ENCODE peak calls at places on chromosomes 3 and 15, in nine cellular contexts. One of them, this sample, is unnamed.

GRCh38 chr3:142723968-142724681 is at the start of gene TRPC1:
- DNase-seq in stimulated activated CD8-positive, alpha-beta memory T cell treated with anti-CD3 and anti-CD28 coated beads, Interleukin-2, amount 100 ng/mL, for 1 hour: peak; percentile 52
- DNase-seq in T-helper 2 cell: peak; percentile 73
- DNase-seq in amniotic stem cell: peak; percentile 37
- DNase-seq in GM12865: peak; percentile 91
- DNase-seq in GM23248: peak; percentile 93
- DNase-seq in stimulated activated CD4-positive, alpha-beta T cell treated with anti-CD3 and anti-CD28 coated beads, Interleukin-2, amount 100 ng/mL, for 4 hours: peak; percentile 61
- DNase-seq in GM20000: peak; percentile 96
- DNase-seq in PC-3: peak; percentile 67
- DNase-seq in this sample: peak; percentile 98

GRCh38 chr15:95025924-95026728 is 794.8 kb downstream of the MCTP2 start:
- DNase-seq in stimulated activated CD8-positive, alpha-beta memory T cell treated with anti-CD3 and anti-CD28 coated beads, Interleukin-2, amount 100 ng/mL, for 1 hour: no peak
- DNase-seq in T-helper 2 cell: no peak
- DNase-seq in amniotic stem cell: peak; percentile 12
- DNase-seq in GM12865: peak; percentile 35
- DNase-seq in GM23248: peak; percentile 76
- DNase-seq in stimulated activated CD4-positive, alpha-beta T cell treated with anti-CD3 and anti-CD28 coated beads, Interleukin-2, amount 100 ng/mL, for 4 hours: no peak
- DNase-seq in GM20000: peak; percentile 4
- DNase-seq in PC-3: peak; percentile 69
- DNase-seq in this sample: peak; percentile 75

GRCh38 chr15:67085818-67086649 is 20.6 kb downstream of the SMAD3 start:
- DNase-seq in stimulated activated CD8-positive, alpha-beta memory T cell treated with anti-CD3 and anti-CD28 coated beads, Interleukin-2, amount 100 ng/mL, for 1 hour: no peak
- DNase-seq in T-helper 2 cell: peak; percentile 36
- DNase-seq in amniotic stem cell: no peak
- DNase-seq in GM12865: peak; percentile 98
- DNase-seq in GM23248: peak; percentile 92
- DNase-seq in stimulated activated CD4-positive, alpha-beta T cell treated with anti-CD3 and anti-CD28 coated beads, Interleukin-2, amount 100 ng/mL, for 4 hours: no peak
- DNase-seq in GM20000: peak; percentile 57
- DNase-seq in PC-3: no peak
- DNase-seq in this sample: peak; percentile 81

GRCh38 chr3:45123841-45124269 is 22.3 kb downstream of the CDCP1 start:
- DNase-seq in stimulated activated CD8-positive, alpha-beta memory T cell treated with anti-CD3 and anti-CD28 coated beads, Interleukin-2, amount 100 ng/mL, for 1 hour: no peak
- DNase-seq in T-helper 2 cell: no peak
- DNase-seq in amniotic stem cell: peak; percentile 51
- DNase-seq in GM12865: no peak
- DNase-seq in GM23248: peak; percentile 96
- DNase-seq in stimulated activated CD4-positive, alpha-beta T cell treated with anti-CD3 and anti-CD28 coated beads, Interleukin-2, amount 100 ng/mL, for 4 hours: no peak
- DNase-seq in GM20000: no peak
- DNase-seq in PC-3: peak; percentile 94
- DNase-seq in this sample: peak; percentile 64

GRCh38 chr3:193830791-193831191 is 237.8 kb downstream of the OPA1 start:
- DNase-seq in stimulated activated CD8-positive, alpha-beta memory T cell treated with anti-CD3 and anti-CD28 coated beads, Interleukin-2, amount 100 ng/mL, for 1 hour: no peak
- DNase-seq in T-helper 2 cell: no peak
- DNase-seq in amniotic stem cell: no peak
- DNase-seq in GM12865: no peak
- DNase-seq in GM23248: no peak
- DNase-seq in stimulated activated CD4-positive, alpha-beta T cell treated with anti-CD3 and anti-CD28 coated beads, Interleukin-2, amount 100 ng/mL, for 4 hours: no peak
- DNase-seq in GM20000: no peak
- DNase-seq in PC-3: no peak
- DNase-seq in this sample: no peak

GRCh38 chr15:85870216-85871014 is 75.7 kb upstream of the KLHL25 start:
- DNase-seq in stimulated activated CD8-positive, alpha-beta memory T cell treated with anti-CD3 and anti-CD28 coated beads, Interleukin-2, amount 100 ng/mL, for 1 hour: no peak
- DNase-seq in T-helper 2 cell: no peak
- DNase-seq in amniotic stem cell: no peak
- DNase-seq in GM12865: no peak
- DNase-seq in GM23248: no peak
- DNase-seq in stimulated activated CD4-positive, alpha-beta T cell treated with anti-CD3 and anti-CD28 coated beads, Interleukin-2, amount 100 ng/mL, for 4 hours: no peak
- DNase-seq in GM20000: no peak
- DNase-seq in PC-3: no peak
- DNase-seq in this sample: no peak

GRCh38 chr3:184039414-184039813 is 7.9 kb downstream of the HTR3D start:
- DNase-seq in stimulated activated CD8-positive, alpha-beta memory T cell treated with anti-CD3 and anti-CD28 coated beads, Interleukin-2, amount 100 ng/mL, for 1 hour: no peak
- DNase-seq in T-helper 2 cell: no peak
- DNase-seq in amniotic stem cell: no peak
- DNase-seq in GM12865: no peak
- DNase-seq in GM23248: peak; percentile 12
- DNase-seq in stimulated activated CD4-positive, alpha-beta T cell treated with anti-CD3 and anti-CD28 coated beads, Interleukin-2, amount 100 ng/mL, for 4 hours: no peak
- DNase-seq in GM20000: no peak
- DNase-seq in PC-3: no peak
- DNase-seq in this sample: no peak

GRCh38 chr15:101664303-101664913 is 12.2 kb upstream of the TM2D3 start:
- DNase-seq in stimulated activated CD8-positive, alpha-beta memory T cell treated with anti-CD3 and anti-CD28 coated beads, Interleukin-2, amount 100 ng/mL, for 1 hour: no peak
- DNase-seq in T-helper 2 cell: no peak
- DNase-seq in amniotic stem cell: no peak
- DNase-seq in GM12865: no peak
- DNase-seq in GM23248: peak; percentile 21
- DNase-seq in stimulated activated CD4-positive, alpha-beta T cell treated with anti-CD3 and anti-CD28 coated beads, Interleukin-2, amount 100 ng/mL, for 4 hours: no peak
- DNase-seq in GM20000: no peak
- DNase-seq in PC-3: peak; percentile 48
- DNase-seq in this sample: no peak

GRCh38 chr15:100879461-100880138 is at the start of gene ALDH1A3:
- DNase-seq in stimulated activated CD8-positive, alpha-beta memory T cell treated with anti-CD3 and anti-CD28 coated beads, Interleukin-2, amount 100 ng/mL, for 1 hour: no peak
- DNase-seq in T-helper 2 cell: no peak
- DNase-seq in amniotic stem cell: peak; percentile 17
- DNase-seq in GM12865: peak; percentile 36
- DNase-seq in GM23248: peak; percentile 57
- DNase-seq in stimulated activated CD4-positive, alpha-beta T cell treated with anti-CD3 and anti-CD28 coated beads, Interleukin-2, amount 100 ng/mL, for 4 hours: no peak
- DNase-seq in GM20000: peak; percentile 73
- DNase-seq in PC-3: peak; percentile 93
- DNase-seq in this sample: peak; percentile 90

GRCh38 chr3:125051715-125052581 is 3.8 kb downstream of the HEG1 start:
- DNase-seq in stimulated activated CD8-positive, alpha-beta memory T cell treated with anti-CD3 and anti-CD28 coated beads, Interleukin-2, amount 100 ng/mL, for 1 hour: peak; percentile 47
- DNase-seq in T-helper 2 cell: peak; percentile 83
- DNase-seq in amniotic stem cell: peak; percentile 74
- DNase-seq in GM12865: peak; percentile 82
- DNase-seq in GM23248: peak; percentile 97
- DNase-seq in stimulated activated CD4-positive, alpha-beta T cell treated with anti-CD3 and anti-CD28 coated beads, Interleukin-2, amount 100 ng/mL, for 4 hours: peak; percentile 62
- DNase-seq in GM20000: peak; percentile 79
- DNase-seq in PC-3: peak; percentile 68
- DNase-seq in this sample: peak; percentile 67

GRCh38 chr3:73502609-73503560 is 121.9 kb downstream of the PDZRN3 start:
- DNase-seq in stimulated activated CD8-positive, alpha-beta memory T cell treated with anti-CD3 and anti-CD28 coated beads, Interleukin-2, amount 100 ng/mL, for 1 hour: peak; percentile 9
- DNase-seq in T-helper 2 cell: no peak
- DNase-seq in amniotic stem cell: peak; percentile 69
- DNase-seq in GM12865: peak; percentile 92
- DNase-seq in GM23248: peak; percentile 88
- DNase-seq in stimulated activated CD4-positive, alpha-beta T cell treated with anti-CD3 and anti-CD28 coated beads, Interleukin-2, amount 100 ng/mL, for 4 hours: peak; percentile 15
- DNase-seq in GM20000: peak; percentile 72
- DNase-seq in PC-3: peak; percentile 65
- DNase-seq in this sample: peak; percentile 71

GRCh38 chr15:48021336-48022086 is 99.3 kb upstream of the SLC24A5 start:
- DNase-seq in stimulated activated CD8-positive, alpha-beta memory T cell treated with anti-CD3 and anti-CD28 coated beads, Interleukin-2, amount 100 ng/mL, for 1 hour: no peak
- DNase-seq in T-helper 2 cell: no peak
- DNase-seq in amniotic stem cell: no peak
- DNase-seq in GM12865: no peak
- DNase-seq in GM23248: peak; percentile 4
- DNase-seq in stimulated activated CD4-positive, alpha-beta T cell treated with anti-CD3 and anti-CD28 coated beads, Interleukin-2, amount 100 ng/mL, for 4 hours: no peak
- DNase-seq in GM20000: no peak
- DNase-seq in PC-3: peak; percentile 9
- DNase-seq in this sample: no peak